ENCODE peak calls at places on chromosomes 16 and 17, in five cellular contexts. V, M, N, Z and J are unnamed samples.

GRCh38 chr16:26598061-26598460 is 468.7 kb upstream of the C16orf82 start:
- DNase-seq in V (no peak), M (no peak), N (no peak), Z (no peak), J (no peak)

GRCh38 chr16:88274847-88275246 is 107.9 kb upstream of the ZNF469 start:
- DNase-seq in V (peak), M (peak), N (no peak), Z (no peak), J (no peak)

GRCh38 chr17:31527606-31528005 is 136.1 kb downstream of the RAB11FIP4 start:
- DNase-seq in V (no peak), M (no peak), N (no peak), Z (no peak), J (no peak)

GRCh38 chr16:84735846-84736586 is 36.2 kb downstream of the USP10 start:
- DNase-seq in V (no peak), M (no peak), N (no peak), Z (no peak), J (no peak)

GRCh38 chr17:7580631-7581554 is 1.5 kb downstream of the CD68 start:
- DNase-seq in V (no peak), M (peak), N (no peak), Z (no peak), J (no peak)

GRCh38 chr17:66468241-66469087 is 166.1 kb downstream of the PRKCA start:
- DNase-seq in V (no peak), M (no peak), N (no peak), Z (no peak), J (no peak)

GRCh38 chr16:12452549-12452948 is 351.1 kb downstream of the CPPED1 start:
- DNase-seq in V (no peak), M (no peak), N (no peak), Z (no peak), J (no peak)

GRCh38 chr17:31067699-31068184 is 27.0 kb upstream of the NF1 start:
- DNase-seq in V (peak), M (peak), N (no peak), Z (no peak), J (no peak)

GRCh38 chr16:86850675-86851074 is 272.3 kb downstream of the FOXL1 start:
- DNase-seq in V (no peak), M (peak), N (no peak), Z (no peak), J (no peak)

GRCh38 chr17:17468217-17469010 is 8.4 kb upstream of the MED9 start:
- DNase-seq in V (no peak), M (no peak), N (no peak), Z (no peak), J (no peak)

GRCh38 chr16:63938661-63939060 is 1183.2 kb downstream of the CDH11 start:
- DNase-seq in V (peak), M (peak), N (no peak), Z (no peak), J (no peak)

GRCh38 chr16:11208916-11209665 is 46.9 kb downstream of the SOCS1 start:
- DNase-seq in V (peak), M (peak), N (no peak), Z (no peak), J (no peak)

GRCh38 chr17:1267471-1267947 is 2.7 kb upstream of the BHLHA9 start:
- DNase-seq in V (no peak), M (no peak), N (no peak), Z (no peak), J (no peak)

GRCh38 chr17:62109378-62109902 is 44.4 kb upstream of the MED13 start:
- DNase-seq in V (peak), M (peak), N (peak), Z (peak), J (peak)

GRCh38 chr16:66344533-66345145 is 21.9 kb upstream of the CDH5 start:
- DNase-seq in V (peak), M (peak), N (peak), Z (no peak), J (no peak)

GRCh38 chr17:38357488-38358123 is 6.0 kb downstream of the SOCS7 start:
- DNase-seq in V (peak), M (peak), N (no peak), Z (no peak), J (no peak)

GRCh38 chr16:3180445-3180878 is 7.5 kb upstream of the OR1F1 start:
- DNase-seq in V (no peak), M (peak), N (no peak), Z (no peak), J (no peak)

GRCh38 chr16:67644038-67644437 is 906 bp upstream of the CARMIL2 start:
- DNase-seq in V (no peak), M (no peak), N (no peak), Z (no peak), J (peak)

GRCh38 chr17:28759296-28759865 is 15.6 kb downstream of the TRAF4 start:
- DNase-seq in V (no peak), M (no peak), N (no peak), Z (no peak), J (no peak)

GRCh38 chr16:87051526-87052320 is 265.5 kb downstream of the C16orf95 start:
- DNase-seq in V (no peak), M (no peak), N (no peak), Z (no peak), J (no peak)

GRCh38 chr17:30225919-30226553 is 9.5 kb downstream of the SLC6A4 start:
- DNase-seq in V (no peak), M (no peak), N (no peak), Z (no peak), J (no peak)

GRCh38 chr17:8829036-8829941 is 30.1 kb upstream of the MFSD6L start:
- DNase-seq in V (no peak), M (no peak), N (no peak), Z (no peak), J (no peak)

GRCh38 chr17:76537578-76538280 is at the start of gene CYGB:
- DNase-seq in V (no peak), M (no peak), N (no peak), Z (no peak), J (no peak)

GRCh38 chr16:11312718-11313492 is 31.8 kb upstream of the PRM1 start:
- DNase-seq in V (peak), M (peak), N (no peak), Z (no peak), J (no peak)

GRCh38 chr16:85777583-85778310 is 21.6 kb downstream of the EMC8 start:
- DNase-seq in V (peak), M (peak), N (no peak), Z (no peak), J (no peak)

GRCh38 chr17:69320210-69320907 is 6.6 kb downstream of the ABCA5 start:
- DNase-seq in V (peak), M (no peak), N (no peak), Z (no peak), J (no peak)

GRCh38 chr17:8994319-8994718 is 27.0 kb upstream of the NTN1 start:
- DNase-seq in V (peak), M (peak), N (peak), Z (peak), J (peak)

GRCh38 chr16:1781254-1781653 is 1.1 kb downstream of the SPSB3 start:
- DNase-seq in V (no peak), M (no peak), N (no peak), Z (no peak), J (no peak)

GRCh38 chr17:79272666-79273219 is 198.1 kb downstream of the ENGASE start:
- DNase-seq in V (peak), M (peak), N (no peak), Z (no peak), J (no peak)

GRCh38 chr17:78394209-78394608 is 15.8 kb downstream of the PGS1 start:
- DNase-seq in V (no peak), M (no peak), N (no peak), Z (no peak), J (no peak)

GRCh38 chr16:56657555-56658430 is at the start of gene MT1F:
- DNase-seq in V (peak), M (peak), N (peak), Z (peak), J (peak)

GRCh38 chr17:48542956-48543853 is 1.7 kb downstream of the HOXB2 start:
- DNase-seq in V (no peak), M (peak), N (no peak), Z (no peak), J (peak)

GRCh38 chr17:52388941-52389340 is 230.4 kb upstream of the CA10 start:
- DNase-seq in V (no peak), M (no peak), N (no peak), Z (no peak), J (no peak)

GRCh38 chr16:89391-90302 is 11.6 kb downstream of the MPG start:
- DNase-seq in V (no peak), M (peak), N (no peak), Z (no peak), J (no peak)

GRCh38 chr16:86483-86952 is 8.5 kb downstream of the MPG start:
- DNase-seq in V (no peak), M (no peak), N (no peak), Z (no peak), J (no peak)

GRCh38 chr16:88613-89012 is 10.6 kb downstream of the MPG start:
- DNase-seq in V (no peak), M (no peak), N (no peak), Z (no peak), J (no peak)

GRCh38 chr16:92431-93339 is 14.7 kb downstream of the MPG start:
- DNase-seq in V (no peak), M (no peak), N (no peak), Z (no peak), J (no peak)

GRCh38 chr16:91484-91883 is 13.5 kb downstream of the MPG start:
- DNase-seq in V (peak), M (peak), N (no peak), Z (no peak), J (no peak)
- TF ChIP-seq CTCF in V (no peak), M (no peak), N (no peak), Z (no peak), J (no peak)

GRCh38 chr16:89919535-89920406 is 1.1 kb downstream of the MC1R start:
- DNase-seq in V (no peak), M (no peak), N (no peak), Z (no peak), J (no peak)
- TF ChIP-seq CTCF in V (no peak), M (no peak), N (no peak), Z (no peak), J (no peak)

DNA sequence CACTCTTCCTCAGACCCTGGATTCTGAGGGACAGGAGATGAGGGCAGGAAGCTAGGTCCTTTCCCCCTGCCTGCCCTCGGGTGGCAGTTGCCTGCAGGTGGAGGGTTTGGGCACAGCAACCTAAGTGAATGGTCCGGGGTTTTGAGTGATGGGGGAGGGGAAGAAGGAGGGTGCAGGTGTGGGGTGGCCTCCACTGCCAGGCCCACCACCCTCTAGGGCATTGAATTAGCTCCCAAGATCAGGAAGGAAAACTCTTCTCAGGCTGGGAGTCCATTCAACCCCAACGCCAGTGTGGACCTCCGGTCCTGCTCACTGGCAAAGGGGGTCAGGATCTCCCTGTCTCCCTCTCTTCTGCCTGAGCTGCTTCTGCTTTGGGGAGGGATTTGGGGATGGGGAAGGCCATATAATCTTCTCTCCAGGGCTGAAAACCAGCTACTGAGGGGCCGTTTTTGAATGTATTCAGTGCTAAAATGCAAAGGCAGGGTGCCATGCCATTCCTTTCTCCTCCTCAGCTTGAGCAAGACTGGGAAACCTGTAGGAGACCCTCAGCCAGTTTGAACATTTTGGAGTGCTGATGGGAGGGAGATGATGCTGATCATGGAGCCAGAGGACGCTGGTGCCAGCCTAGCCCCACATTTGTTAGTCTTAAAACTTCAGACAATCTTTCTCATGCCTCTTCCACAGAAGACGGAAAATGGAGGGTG is 18.8 kb downstream of the GRB7 start:
- DNase-seq in V (no peak), M (no peak), N (no peak), Z (no peak), J (no peak)
- TF ChIP-seq CTCF in V (no peak), M (no peak), N (no peak), Z (no peak), J (no peak)

GRCh38 chr17:42050360-42051012 is at the start of gene C17orf113:
- DNase-seq in V (peak), M (peak), N (peak), Z (no peak), J (peak)
- TF ChIP-seq CTCF in V (peak), M (peak), N (peak), Z (peak), J (peak)